ENCODE peak calls at places on chromosome 2, in five cellular contexts. One of them, this sample, is unnamed.

GRCh38 chr2:163859951-163860350 is 124.1 kb upstream of the FIGN start:
- DNase-seq in OCI-LY7: no peak
- DNase-seq in stimulated activated CD4-positive, alpha-beta T cell treated with anti-CD3 and anti-CD28 coated beads, Interleukin-12 subunit alpha, Interleukin-12 subunit beta, amount 100 ng/mL, for 48 hours: no peak
- DNase-seq in GM03348: no peak
- DNase-seq in colonic mucosa: no peak
- DNase-seq in this sample: no peak

GRCh38 chr2:8418721-8419120 is 263.1 kb upstream of the ID2 start:
- DNase-seq in OCI-LY7: no peak
- DNase-seq in stimulated activated CD4-positive, alpha-beta T cell treated with anti-CD3 and anti-CD28 coated beads, Interleukin-12 subunit alpha, Interleukin-12 subunit beta, amount 100 ng/mL, for 48 hours: no peak
- DNase-seq in GM03348: no peak
- DNase-seq in colonic mucosa: no peak
- DNase-seq in this sample: no peak

GRCh38 chr2:68225119-68225632 is 27.2 kb downstream of the PPP3R1 start:
- DNase-seq in OCI-LY7: peak
- DNase-seq in stimulated activated CD4-positive, alpha-beta T cell treated with anti-CD3 and anti-CD28 coated beads, Interleukin-12 subunit alpha, Interleukin-12 subunit beta, amount 100 ng/mL, for 48 hours: no peak
- DNase-seq in GM03348: no peak
- DNase-seq in colonic mucosa: peak
- DNase-seq in this sample: no peak

GRCh38 chr2:64644240-64645013 is 9.3 kb downstream of the SERTAD2 start:
- DNase-seq in OCI-LY7: peak
- DNase-seq in stimulated activated CD4-positive, alpha-beta T cell treated with anti-CD3 and anti-CD28 coated beads, Interleukin-12 subunit alpha, Interleukin-12 subunit beta, amount 100 ng/mL, for 48 hours: no peak
- DNase-seq in GM03348: peak
- DNase-seq in colonic mucosa: peak
- DNase-seq in this sample: peak

GRCh38 chr2:160157861-160158813 is 41.9 kb downstream of the ITGB6 start:
- DNase-seq in OCI-LY7: no peak
- DNase-seq in stimulated activated CD4-positive, alpha-beta T cell treated with anti-CD3 and anti-CD28 coated beads, Interleukin-12 subunit alpha, Interleukin-12 subunit beta, amount 100 ng/mL, for 48 hours: no peak
- DNase-seq in GM03348: peak
- DNase-seq in colonic mucosa: no peak
- DNase-seq in this sample: no peak

GRCh38 chr2:197813093-197813787 is 8.8 kb downstream of the PLCL1 start:
- DNase-seq in OCI-LY7: peak
- DNase-seq in stimulated activated CD4-positive, alpha-beta T cell treated with anti-CD3 and anti-CD28 coated beads, Interleukin-12 subunit alpha, Interleukin-12 subunit beta, amount 100 ng/mL, for 48 hours: no peak
- DNase-seq in GM03348: peak
- DNase-seq in colonic mucosa: no peak
- DNase-seq in this sample: peak

GRCh38 chr2:134173338-134174016 is 80.4 kb upstream of the MGAT5 start:
- DNase-seq in OCI-LY7: no peak
- DNase-seq in stimulated activated CD4-positive, alpha-beta T cell treated with anti-CD3 and anti-CD28 coated beads, Interleukin-12 subunit alpha, Interleukin-12 subunit beta, amount 100 ng/mL, for 48 hours: no peak
- DNase-seq in GM03348: no peak
- DNase-seq in colonic mucosa: peak
- DNase-seq in this sample: no peak

GRCh38 chr2:108933691-108934117 is 55.3 kb downstream of the EDAR start:
- DNase-seq in OCI-LY7: no peak
- DNase-seq in stimulated activated CD4-positive, alpha-beta T cell treated with anti-CD3 and anti-CD28 coated beads, Interleukin-12 subunit alpha, Interleukin-12 subunit beta, amount 100 ng/mL, for 48 hours: no peak
- DNase-seq in GM03348: no peak
- DNase-seq in colonic mucosa: peak
- DNase-seq in this sample: no peak

GRCh38 chr2:96396095-96396494 is 60.5 kb downstream of the NCAPH start:
- DNase-seq in OCI-LY7: no peak
- DNase-seq in stimulated activated CD4-positive, alpha-beta T cell treated with anti-CD3 and anti-CD28 coated beads, Interleukin-12 subunit alpha, Interleukin-12 subunit beta, amount 100 ng/mL, for 48 hours: no peak
- DNase-seq in GM03348: no peak
- DNase-seq in colonic mucosa: no peak
- DNase-seq in this sample: peak

GRCh38 chr2:133812826-133813617 is 244.8 kb upstream of the NCKAP5 start:
- DNase-seq in OCI-LY7: no peak
- DNase-seq in stimulated activated CD4-positive, alpha-beta T cell treated with anti-CD3 and anti-CD28 coated beads, Interleukin-12 subunit alpha, Interleukin-12 subunit beta, amount 100 ng/mL, for 48 hours: no peak
- DNase-seq in GM03348: no peak
- DNase-seq in colonic mucosa: no peak
- DNase-seq in this sample: no peak